ENCODE peak calls at places on chromosomes 12 and 14, in five cellular contexts. D is NCI-H1694 treated with DMSO at 0.1 percent for 48 hours, W is T-helper 2 cell, T is cardiac septum, Z is T-helper 1 cell. B is an unnamed sample.

GRCh38 chr12:6821271-6821673 is 349 bp upstream of the GPR162 start:
- DNase-seq in D (peak), W (no peak), T (peak), Z (no peak), B (peak)

GRCh38 chr14:99747582-99748330 is 45.5 kb upstream of the EML1 start:
- DNase-seq in D (no peak), W (no peak), T (no peak), Z (no peak), B (no peak)

GRCh38 chr14:29339491-29339890 is 572.9 kb downstream of the FOXG1 start:
- DNase-seq in D (no peak), W (no peak), T (no peak), Z (no peak), B (peak)

GRCh38 chr14:44959538-44959937 is 2.2 kb downstream of the KLHL28 start:
- DNase-seq in D (no peak), W (no peak), T (no peak), Z (no peak), B (no peak)

GRCh38 chr14:66330218-66330617 is 156.0 kb upstream of the CCDC196 start:
- DNase-seq in D (no peak), W (no peak), T (no peak), Z (no peak), B (no peak)

GRCh38 chr14:54312166-54312801 is 84.5 kb upstream of the CDKN3 start:
- DNase-seq in D (no peak), W (no peak), T (no peak), Z (no peak), B (peak)

GRCh38 chr14:102826161-102826560 is 48.9 kb downstream of the TRAF3 start:
- DNase-seq in D (no peak), W (no peak), T (no peak), Z (no peak), B (no peak)

GRCh38 chr14:21072102-21072501 is 2.0 kb downstream of the ARHGEF40 start:
- DNase-seq in D (no peak), W (no peak), T (peak), Z (no peak), B (peak)

GRCh38 chr12:64681200-64682052 is 71.1 kb downstream of the RASSF3 start:
- DNase-seq in D (no peak), W (no peak), T (peak), Z (peak), B (no peak)

GRCh38 chr14:47102472-47102871 is 450.9 kb upstream of the RPL10L start:
- DNase-seq in D (no peak), W (no peak), T (no peak), Z (no peak), B (no peak)

GRCh38 chr14:52434955-52435354 is 117.3 kb downstream of the TXNDC16 start:
- DNase-seq in D (no peak), W (no peak), T (no peak), Z (no peak), B (no peak)

GRCh38 chr14:92555440-92556111 is 42.0 kb downstream of the RIN3 start:
- DNase-seq in D (no peak), W (no peak), T (no peak), Z (no peak), B (no peak)

GRCh38 chr12:85188609-85189008 is 91.4 kb upstream of the ALX1 start:
- DNase-seq in D (no peak), W (no peak), T (no peak), Z (no peak), B (no peak)

GRCh38 chr12:19154696-19155095 is 25.2 kb downstream of the PLEKHA5 start:
- DNase-seq in D (no peak), W (no peak), T (no peak), Z (no peak), B (peak)

GRCh38 chr14:92317511-92317910 is 5.5 kb upstream of the SLC24A4 start:
- DNase-seq in D (no peak), W (no peak), T (no peak), Z (no peak), B (peak)

GRCh38 chr12:20188930-20189653 is 179.2 kb upstream of the PDE3A start:
- DNase-seq in D (no peak), W (no peak), T (no peak), Z (no peak), B (no peak)

GRCh38 chr12:70876952-70877351 is 43.6 kb downstream of the PTPRR start:
- DNase-seq in D (no peak), W (no peak), T (no peak), Z (no peak), B (peak)

GRCh38 chr12:69698769-69699540 is at the start of gene BEST3:
- DNase-seq in D (peak), W (no peak), T (no peak), Z (no peak), B (no peak)